ENCODE peak calls at places on chromosomes 7 and 10, in nine cellular contexts. M is AG04450, G is neural crest cell, T is bronchial epithelial cell, S is RWPE1, D is psoas muscle, H is upper lobe of left lung, Y is endodermal cell, Z is GM12865. B is an unnamed sample.

GRCh38 chr7:107125475-107125874 is 43.3 kb upstream of the HBP1 start:
- DNase-seq in M (no peak), G (no peak), T (no peak), S (no peak), D (no peak), H (no peak), Y (no peak), Z (no peak), B (no peak)

GRCh38 chr7:27106181-27106905 is 3.9 kb upstream of the HOXA2 start:
- DNase-seq in M (no peak), G (no peak), T (no peak), S (no peak), D (peak), H (no peak), Y (peak), Z (no peak), B (no peak)

GRCh38 chr7:82234457-82235049 is 209.0 kb downstream of the CACNA2D1 start:
- DNase-seq in M (peak), G (no peak), T (peak), S (peak), D (no peak), H (no peak), Y (no peak), Z (peak), B (peak)

GRCh38 chr10:72194949-72195348 is 20.9 kb upstream of the ANAPC16 start:
- DNase-seq in M (no peak), G (no peak), T (no peak), S (no peak), D (no peak), H (no peak), Y (no peak), Z (no peak), B (no peak)

GRCh38 chr10:31317652-31318381 is 1.2 kb upstream of the ZEB1 start:
- DNase-seq in M (no peak), G (no peak), T (no peak), S (no peak), D (no peak), H (no peak), Y (no peak), Z (no peak), B (no peak)

GRCh38 chr7:27689045-27689877 is 26.6 kb upstream of the HIBADH start:
- DNase-seq in M (no peak), G (no peak), T (peak), S (peak), D (no peak), H (peak), Y (peak), Z (peak), B (peak)

GRCh38 chr10:76149602-76150138 is 718.2 kb downstream of the LRMDA start:
- DNase-seq in M (no peak), G (no peak), T (no peak), S (no peak), D (no peak), H (no peak), Y (peak), Z (no peak), B (no peak)

GRCh38 chr7:69739906-69740545 is 141.8 kb downstream of the AUTS2 start:
- DNase-seq in M (no peak), G (no peak), T (no peak), S (no peak), D (peak), H (no peak), Y (no peak), Z (peak), B (peak)

GRCh38 chr10:129743738-129744133 is 220.3 kb downstream of the EBF3 start:
- DNase-seq in M (no peak), G (no peak), T (no peak), S (no peak), D (no peak), H (no peak), Y (no peak), Z (no peak), B (no peak)

GRCh38 chr7:3440509-3440908 is 139.5 kb downstream of the SDK1 start:
- DNase-seq in M (no peak), G (no peak), T (no peak), S (no peak), D (no peak), H (no peak), Y (no peak), Z (no peak), B (no peak)

GRCh38 chr7:3436746-3437145 is 135.7 kb downstream of the SDK1 start:
- DNase-seq in M (peak), G (no peak), T (peak), S (peak), D (no peak), H (no peak), Y (no peak), Z (no peak), B (no peak)

GRCh38 chr7:3437467-3437866 is 136.4 kb downstream of the SDK1 start:
- DNase-seq in M (no peak), G (no peak), T (no peak), S (no peak), D (no peak), H (no peak), Y (no peak), Z (no peak), B (no peak)

GRCh38 chr7:3438352-3438751 is 137.3 kb downstream of the SDK1 start:
- DNase-seq in M (no peak), G (no peak), T (no peak), S (no peak), D (no peak), H (no peak), Y (no peak), Z (no peak), B (no peak)

DNA sequence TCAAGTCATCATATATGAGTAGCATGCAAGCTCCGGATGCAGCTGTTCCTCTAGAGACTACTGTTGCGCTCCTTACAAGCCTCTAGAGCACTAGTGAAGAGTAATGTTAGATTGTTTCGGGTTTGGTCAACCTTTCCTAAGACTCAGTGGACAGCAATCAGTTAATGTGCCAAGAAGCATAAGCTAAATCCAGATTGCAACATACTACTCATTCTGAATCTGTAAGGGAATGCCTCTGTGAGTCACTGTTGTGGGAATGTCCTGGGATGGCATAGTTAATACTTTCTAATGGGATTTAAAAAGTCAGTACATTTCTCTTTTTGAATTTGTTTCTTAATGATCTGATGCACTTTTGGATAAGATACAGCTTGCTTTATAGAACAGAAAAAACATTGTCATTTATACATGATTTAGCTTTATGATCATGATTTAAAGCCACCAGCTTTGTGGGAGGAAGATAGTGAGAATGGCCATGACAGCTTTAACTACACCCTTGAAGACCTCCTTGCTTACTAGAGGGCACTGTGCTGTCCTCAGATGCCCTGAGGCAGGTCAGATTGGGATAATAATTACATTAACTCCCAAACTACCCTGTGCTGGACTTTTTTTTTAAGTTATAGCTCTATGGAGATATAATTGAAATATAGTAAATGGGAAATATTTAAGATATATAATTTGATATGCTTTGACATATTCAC is 138.4 kb downstream of the SDK1 start:
- DNase-seq in M (peak), G (no peak), T (peak), S (peak), D (no peak), H (no peak), Y (no peak), Z (no peak), B (no peak)
- TF ChIP-seq CTCF in M (no peak), G (no peak), T (no peak), S (no peak), D (no peak), H (no peak), Y (no peak), Z (no peak), B (no peak)

GRCh38 chr7:117993377-117994003 is 120.2 kb upstream of the CTTNBP2 start:
- DNase-seq in M (no peak), G (peak), T (peak), S (peak), D (no peak), H (no peak), Y (peak), Z (peak), B (peak)
- TF ChIP-seq CTCF in M (peak), G (peak), T (peak), S (peak), D (no peak), H (no peak), Y (peak), Z (peak), B (peak)

GRCh38 chr7:101235050-101235449 is 2.6 kb downstream of the CLDN15 start:
- DNase-seq in M (no peak), G (no peak), T (no peak), S (no peak), D (no peak), H (no peak), Y (peak), Z (no peak), B (no peak)
- TF ChIP-seq CTCF in M (peak), G (peak), T (peak), S (peak), D (peak), H (no peak), Y (peak), Z (peak), B (no peak)

GRCh38 chr10:53579773-53580172 is 807.2 kb upstream of the MBL2 start:
- DNase-seq in M (no peak), G (no peak), T (no peak), S (no peak), D (no peak), H (no peak), Y (no peak), Z (no peak), B (no peak)

GRCh38 chr10:53580465-53580864 is 807.9 kb upstream of the MBL2 start:
- DNase-seq in M (no peak), G (no peak), T (no peak), S (no peak), D (no peak), H (no peak), Y (no peak), Z (no peak), B (no peak)
- TF ChIP-seq CTCF in M (no peak), G (peak), T (no peak), S (no peak), D (no peak), H (no peak), Y (peak), Z (no peak), B (no peak)

GRCh38 chr7:149764481-149765398 is 8.6 kb downstream of the ZNF467 start:
- DNase-seq in M (no peak), G (no peak), T (no peak), S (peak), D (peak), H (no peak), Y (peak), Z (no peak), B (no peak)
- TF ChIP-seq CTCF in M (no peak), G (peak), T (peak), S (no peak), D (peak), H (no peak), Y (peak), Z (no peak), B (no peak)

DNA sequence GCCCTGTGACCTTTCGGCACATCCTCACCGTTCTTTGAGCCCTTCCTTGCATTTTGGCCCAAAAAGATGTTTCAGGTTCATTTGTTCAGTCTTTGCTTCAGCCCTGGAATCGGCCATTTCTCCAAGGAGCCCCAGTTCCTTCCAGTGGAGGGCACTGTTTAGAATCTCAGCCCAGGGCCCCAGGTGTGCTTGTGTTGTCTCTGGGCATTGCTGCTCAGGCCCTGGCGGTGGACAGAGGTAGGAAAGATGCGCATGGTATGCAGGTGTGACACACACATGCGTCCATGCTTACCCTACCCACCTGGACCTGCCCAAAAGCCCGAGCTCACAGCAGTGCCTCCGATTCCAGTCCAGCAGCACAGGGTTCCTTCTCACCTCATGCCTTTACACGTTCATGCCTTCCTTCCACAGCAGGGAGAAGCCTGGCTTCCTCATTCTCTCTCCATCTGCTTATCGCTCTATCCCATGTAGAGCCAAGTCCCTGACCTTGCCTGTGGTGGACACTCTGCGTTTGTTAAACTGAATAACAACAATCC is 70.6 kb downstream of the LHPP start:
- DNase-seq in M (no peak), G (no peak), T (peak), S (peak), D (peak), H (no peak), Y (peak), Z (peak), B (no peak)
- TF ChIP-seq CTCF in M (peak), G (peak), T (peak), S (peak), D (no peak), H (no peak), Y (peak), Z (peak), B (no peak)

GRCh38 chr7:2760098-2760889 is 72.3 kb downstream of the AMZ1 start:
- DNase-seq in M (no peak), G (peak), T (peak), S (peak), D (peak), H (peak), Y (peak), Z (peak), B (no peak)
- TF ChIP-seq CTCF in M (peak), G (peak), T (peak), S (no peak), D (peak), H (peak), Y (peak), Z (peak), B (no peak)

GRCh38 chr7:88546808-88547207 is 212.7 kb upstream of the ZNF804B start:
- DNase-seq in M (no peak), G (no peak), T (peak), S (no peak), D (no peak), H (no peak), Y (peak), Z (peak), B (peak)
- TF ChIP-seq CTCF in M (no peak), G (peak), T (peak), S (peak), D (no peak), H (no peak), Y (peak), Z (peak), B (peak)